ENCODE peak calls at places on chromosomes 2 and 18, in four cellular contexts. R is stomach, X is heart left ventricle, T is GM06990. I is an unnamed sample.

GRCh38 chr18:58338961-58339722 is 289.7 kb downstream of the ALPK2 start:
- DNase-seq in R (peak; percentile 48), X (no peak), T (no peak), I (no peak)

GRCh38 chr18:79584491-79585394 is 94.9 kb upstream of the CTDP1 start:
- DNase-seq in R (no peak), X (peak; percentile 15), T (no peak), I (no peak)

GRCh38 chr2:61988462-61989366 is 83.2 kb downstream of the COMMD1 start:
- DNase-seq in R (no peak), X (no peak), T (no peak), I (no peak)

GRCh38 chr2:111032721-111033532 is 87.8 kb upstream of the BCL2L11 start:
- DNase-seq in R (peak; percentile 53), X (no peak), T (no peak), I (no peak)

GRCh38 chr2:159362094-159362493 is 75.6 kb upstream of the WDSUB1 start:
- DNase-seq in R (no peak), X (no peak), T (no peak), I (no peak)

GRCh38 chr2:188610050-188610444 is 318.4 kb downstream of the GULP1 start:
- DNase-seq in R (no peak), X (no peak), T (no peak), I (no peak)

GRCh38 chr2:148909114-148909513 is 34.1 kb downstream of the KIF5C start:
- DNase-seq in R (no peak), X (no peak), T (no peak), I (peak; percentile 93)

GRCh38 chr2:152307863-152308262 is 27.1 kb upstream of the FMNL2 start:
- DNase-seq in R (no peak), X (no peak), T (no peak), I (no peak)

GRCh38 chr18:9653390-9653789 is 39.0 kb upstream of the PPP4R1 start:
- DNase-seq in R (peak; percentile 50), X (peak; percentile 55), T (no peak), I (peak; percentile 46)

GRCh38 chr2:41965886-41966285 is 81.9 kb upstream of the PKDCC start:
- DNase-seq in R (no peak), X (no peak), T (no peak), I (peak; percentile 7)

GRCh38 chr2:3661149-3661660 is 3.2 kb downstream of the ALLC start:
- DNase-seq in R (no peak), X (no peak), T (no peak), I (no peak)

GRCh38 chr2:3657881-3658280 is at the start of gene ALLC:
- DNase-seq in R (no peak), X (no peak), T (no peak), I (no peak)

GRCh38 chr2:3656762-3657691 is 973 bp upstream of the ALLC start:
- DNase-seq in R (no peak), X (no peak), T (no peak), I (peak; percentile 90)

GRCh38 chr2:3662239-3662638 is 4.2 kb downstream of the ALLC start:
- DNase-seq in R (no peak), X (no peak), T (no peak), I (peak; percentile 9)

DNA sequence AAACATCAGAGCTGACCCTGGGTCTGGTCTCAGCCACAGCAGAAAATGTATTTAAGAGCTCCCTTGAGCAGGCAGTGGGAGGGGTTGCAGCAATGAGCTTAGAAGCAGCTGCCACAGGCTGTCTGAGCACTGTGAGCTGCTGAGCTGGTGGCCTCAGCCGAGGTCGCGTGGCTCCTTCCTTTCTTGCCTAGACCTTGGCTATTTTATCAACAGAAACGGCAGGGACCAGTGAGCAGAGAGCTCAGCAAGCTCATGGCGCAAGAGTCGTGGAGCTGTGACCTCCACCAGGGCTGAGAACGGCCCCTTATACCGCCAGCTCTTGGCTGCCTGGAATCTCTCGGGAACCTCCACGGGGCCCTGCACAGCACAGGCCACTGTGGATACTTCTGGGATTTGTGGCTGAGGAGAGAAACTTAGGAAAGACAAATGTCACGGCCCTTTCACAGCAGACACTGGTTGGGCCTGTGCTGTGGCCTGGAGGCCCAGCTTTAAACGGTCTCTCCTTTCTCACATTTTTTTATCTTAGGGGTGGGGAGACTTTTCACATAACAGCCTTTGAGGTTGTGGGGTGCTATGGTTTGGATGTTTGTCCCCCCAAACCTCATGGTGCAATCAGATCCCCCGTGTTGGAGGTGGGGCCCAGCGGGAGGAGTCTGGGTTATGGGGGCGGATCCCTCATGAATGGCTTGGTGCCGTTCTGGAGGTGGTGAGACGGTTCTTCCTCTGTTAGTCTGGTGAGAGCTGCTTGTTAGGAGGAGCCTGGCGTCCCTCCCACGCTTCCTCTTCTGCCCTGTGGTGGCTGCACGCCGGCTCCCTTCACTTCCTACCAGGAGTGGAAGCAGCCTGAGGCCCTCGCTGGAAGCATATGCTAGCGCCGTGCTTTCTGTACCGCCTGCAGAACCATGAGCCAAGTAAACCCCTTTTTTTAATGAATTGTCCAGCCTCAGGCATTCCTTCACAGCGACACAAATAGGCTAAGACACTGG is 1.7 kb downstream of the ALLC start:
- DNase-seq in R (no peak), X (peak; percentile 79), T (no peak), I (peak; percentile 85)
- H3K4me3 ChIP-seq in R (no peak overlapping the region), X (no peak overlapping the region), T (no peak overlapping the region), I (no peak overlapping the region)

GRCh38 chr2:89819809-89820208 is 1128.3 kb downstream of the RPIA start:
- DNase-seq in R (no peak), X (no peak), T (no peak), I (no peak)
- H3K4me3 ChIP-seq in R (no peak overlapping the region), X (no peak overlapping the region), T (no peak overlapping the region), I (no peak overlapping the region)

DNA sequence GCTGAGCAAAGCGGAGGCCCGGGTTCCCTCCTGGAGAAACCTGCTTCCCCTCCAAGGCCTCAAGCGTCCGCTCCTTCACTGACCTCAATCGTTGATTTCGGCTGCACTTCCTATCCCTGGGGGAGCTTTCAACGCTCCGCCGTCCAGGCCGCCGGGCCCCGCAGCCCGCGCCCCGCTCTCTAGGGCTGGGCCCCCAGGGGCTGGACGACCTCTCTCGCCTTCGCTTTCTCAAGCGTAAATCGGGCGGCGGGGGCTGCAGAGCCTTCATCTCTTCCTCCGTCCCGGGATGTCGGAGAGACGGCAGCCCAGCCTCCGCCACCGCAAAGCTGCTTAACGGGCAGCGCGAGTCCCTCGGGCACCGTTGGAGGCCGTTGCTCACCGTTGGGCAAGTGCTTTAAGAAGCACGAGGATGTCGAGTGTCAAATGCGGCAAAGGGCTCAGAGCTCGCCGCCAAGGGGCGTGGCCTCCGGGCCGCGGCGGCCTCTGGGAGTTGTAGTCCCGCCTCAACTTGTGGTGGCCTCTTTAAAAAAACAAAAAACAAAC is 8.5 kb downstream of the HES6 start:
- DNase-seq in R (peak; percentile 75), X (peak; percentile 80), T (peak; percentile 75), I (peak; percentile 82)
- H3K4me3 ChIP-seq in R (peak overlapping the region; percentile 60), X (peak overlapping the region; percentile 60), T (peak overlapping the region; percentile 33), I (no peak overlapping the region)

DNA sequence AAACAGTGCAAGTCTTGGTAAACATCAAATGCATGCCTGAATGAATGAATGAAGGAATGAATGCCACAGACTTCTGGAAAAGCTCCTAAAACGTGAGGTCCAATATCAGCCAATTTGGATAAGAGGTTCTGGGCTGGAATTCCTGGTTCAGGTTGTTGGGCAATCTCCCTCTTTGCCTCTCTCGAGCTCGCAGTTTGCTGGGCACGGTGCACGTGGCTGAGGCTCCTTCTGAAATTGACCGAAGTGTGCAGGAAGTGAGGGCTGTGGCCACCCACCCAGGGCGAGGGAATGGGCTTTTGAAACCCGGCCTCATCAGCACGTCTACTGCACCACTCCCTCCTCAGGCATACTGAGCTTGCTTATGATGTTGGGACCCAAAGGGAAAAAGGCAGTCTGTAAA is 288.8 kb upstream of the HS6ST1 start:
- DNase-seq in R (no peak), X (no peak), T (no peak), I (no peak)
- H3K4me3 ChIP-seq in R (no peak overlapping the region), X (no peak overlapping the region), T (no peak overlapping the region), I (no peak overlapping the region)

GRCh38 chr2:66463206-66463605 is 28.3 kb downstream of the MEIS1 start:
- DNase-seq in R (no peak), X (no peak), T (no peak), I (no peak)

GRCh38 chr2:66462196-66462825 is 27.4 kb downstream of the MEIS1 start:
- DNase-seq in R (no peak), X (no peak), T (no peak), I (no peak)

GRCh38 chr2:66464930-66465637 is 30.2 kb downstream of the MEIS1 start:
- DNase-seq in R (no peak), X (no peak), T (no peak), I (no peak)

GRCh38 chr2:66457545-66457944 is 22.6 kb downstream of the MEIS1 start:
- DNase-seq in R (no peak), X (no peak), T (no peak), I (no peak)

DNA sequence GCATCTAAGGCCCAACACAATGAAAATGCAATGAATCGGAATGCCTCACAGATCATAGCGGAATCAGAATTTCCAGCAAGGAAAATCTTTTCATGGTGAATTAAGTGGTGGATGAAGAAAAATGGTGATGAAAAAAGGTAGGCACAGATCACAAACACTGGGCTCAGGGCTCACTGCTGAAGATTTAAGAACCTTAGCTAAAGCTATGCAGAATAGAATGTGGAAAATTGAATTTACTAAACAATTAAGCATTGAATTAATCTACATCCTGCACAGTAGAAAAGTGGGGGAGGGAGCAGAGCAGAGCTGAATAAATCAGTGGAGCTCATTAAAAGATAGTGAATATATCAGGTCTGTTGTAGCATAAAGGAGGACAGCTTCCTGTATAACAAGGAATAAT is 26.8 kb downstream of the MEIS1 start:
- DNase-seq in R (no peak), X (no peak), T (no peak), I (no peak)
- H3K4me3 ChIP-seq in R (no peak overlapping the region), X (no peak overlapping the region), T (no peak overlapping the region), I (no peak overlapping the region)

DNA sequence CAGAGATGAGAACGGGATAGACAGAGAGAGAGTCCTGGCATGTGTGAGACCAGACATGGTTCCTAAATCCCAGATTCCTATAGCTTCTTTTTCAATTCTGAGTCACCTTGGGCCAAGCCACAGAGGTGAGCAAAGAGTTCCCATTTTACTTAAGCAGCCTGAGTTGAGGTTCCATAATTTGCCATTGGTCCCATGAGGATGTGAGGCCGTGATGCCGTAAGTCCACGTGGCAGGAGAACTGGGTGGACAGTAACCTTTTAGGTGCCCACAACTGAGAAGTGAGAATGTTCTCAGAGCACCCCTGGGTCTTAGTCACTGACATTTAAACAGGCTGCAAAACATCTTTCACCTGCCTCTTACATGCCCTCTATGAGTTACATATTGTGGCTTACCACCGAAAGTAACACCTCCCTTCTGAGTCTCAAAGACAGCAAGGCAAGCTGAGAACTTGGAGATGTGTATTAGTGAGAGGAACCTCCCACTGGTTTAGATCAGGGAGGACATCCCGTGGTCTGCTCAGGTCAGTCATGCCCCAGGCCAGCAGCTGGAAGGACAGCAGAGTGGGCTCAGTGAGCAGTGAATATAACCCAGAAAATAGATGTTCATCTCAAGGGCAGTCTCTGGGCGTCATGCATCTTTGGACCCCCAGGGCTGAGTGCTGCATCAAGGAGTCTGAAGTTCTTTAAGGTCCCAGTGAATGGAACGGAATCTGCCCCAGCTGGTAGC is 127.9 kb upstream of the LGALSL start:
- DNase-seq in R (no peak), X (no peak), T (peak; percentile 82), I (no peak)
- H3K4me3 ChIP-seq in R (no peak overlapping the region), X (no peak overlapping the region), T (peak overlapping the region; percentile 29), I (no peak overlapping the region)

DNA sequence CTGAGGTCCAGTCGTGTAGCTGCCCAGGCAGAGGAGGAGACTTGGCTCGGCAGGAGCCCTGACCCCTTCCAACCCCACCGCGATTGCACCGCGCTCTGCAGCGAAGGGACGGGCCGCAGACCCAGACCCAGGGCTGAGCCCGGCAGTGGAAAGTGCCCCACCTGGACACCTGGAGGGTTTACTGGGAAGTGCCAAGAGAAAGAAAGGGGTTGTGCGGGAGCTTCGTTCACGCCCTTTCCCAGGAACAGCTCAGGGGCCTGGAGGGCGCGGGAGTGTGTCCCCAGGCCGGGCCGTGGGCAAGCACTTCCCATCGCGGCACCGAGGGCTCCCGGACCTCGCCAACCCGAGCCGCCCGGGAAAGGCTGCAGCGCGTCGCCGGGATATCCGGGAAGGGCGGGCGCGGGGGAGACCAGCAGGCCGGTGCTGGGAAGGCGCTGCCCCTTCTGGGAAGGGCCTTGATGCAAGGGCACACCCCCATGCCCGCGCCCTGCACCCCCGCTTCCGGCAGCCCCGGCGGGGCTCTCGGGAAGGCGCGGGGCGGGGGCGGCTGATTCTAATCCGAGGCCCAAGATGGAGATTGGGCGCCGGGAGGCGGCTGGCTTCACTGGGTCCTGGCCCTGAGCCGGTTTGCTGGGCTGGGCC is 36.1 kb upstream of the MRPL33 start:
- DNase-seq in R (peak; percentile 79), X (peak; percentile 89), T (no peak), I (peak; percentile 87)
- H3K4me3 ChIP-seq in R (peak overlapping the region; percentile 48), X (peak overlapping the region; percentile 65), T (no peak overlapping the region), I (peak overlapping the region; percentile 41)